ENCODE peak calls at places on chromosomes 13 and 19, in ten cellular contexts. A, W, N, D, F, U, Z, H, B and P are unnamed samples.

GRCh38 chr13:60756306-60756705 is 359.3 kb downstream of the TDRD3 start:
- DNase-seq in H (peak), U (no peak), A (no peak), Z (no peak), W (no peak), N (peak), B (no peak), D (no peak), F (no peak), P (no peak)

GRCh38 chr13:35826626-35827254 is 304.4 kb downstream of the DCLK1 start:
- DNase-seq in U (no peak), D (peak), F (no peak), A (peak), B (no peak), Z (no peak), H (peak), N (no peak), W (no peak), P (peak)

GRCh38 chr19:6362024-6362344 is 653 bp downstream of the CLPP start:
- DNase-seq in B (no peak), H (no peak), U (no peak), F (peak), D (no peak), Z (no peak), N (no peak), W (no peak), A (no peak), P (no peak)

GRCh38 chr13:52319876-52320275 is 86.1 kb downstream of the THSD1 start:
- DNase-seq in D (no peak), H (no peak), U (no peak), N (no peak), B (no peak), A (no peak), W (no peak), F (no peak), Z (no peak), P (no peak)

GRCh38 chr19:58067240-58067912 is 8.3 kb downstream of the ZNF135 start:
- DNase-seq in B (no peak), H (no peak), Z (no peak), U (no peak), D (no peak), N (no peak), F (no peak), A (no peak), W (no peak), P (no peak)

GRCh38 chr19:39314016-39314728 is 6.5 kb downstream of the LRFN1 start:
- DNase-seq in H (no peak), F (no peak), N (no peak), D (no peak), U (no peak), B (no peak), Z (peak), A (no peak), W (no peak), P (no peak)

GRCh38 chr13:72198042-72198441 is 331.0 kb upstream of the DACH1 start:
- DNase-seq in F (no peak), N (no peak), Z (no peak), B (no peak), D (no peak), U (no peak), A (no peak), H (no peak), W (no peak), P (no peak)

GRCh38 chr19:35828694-35829301 is 16.2 kb upstream of the PRODH2 start:
- DNase-seq in W (peak), F (peak), N (peak), B (peak), Z (peak), D (peak), U (peak), A (no peak), H (peak), P (peak)

GRCh38 chr13:46751811-46752635 is 44.9 kb downstream of the ESD start:
- DNase-seq in H (no peak), A (no peak), Z (no peak), U (no peak), F (no peak), D (no peak), N (no peak), W (no peak), B (no peak), P (peak)

GRCh38 chr19:6092329-6093286 is 17.7 kb downstream of the RFX2 start:
- DNase-seq in D (peak), F (peak), N (peak), A (peak), Z (peak), U (peak), B (peak), H (peak), W (peak), P (no peak)

GRCh38 chr19:2443785-2444182 is 13.0 kb downstream of the LMNB2 start:
- DNase-seq in N (no peak), A (no peak), H (no peak), W (no peak), F (no peak), B (no peak), U (no peak), Z (peak), D (no peak), P (no peak)

GRCh38 chr13:43235028-43235427 is 211.6 kb downstream of the DNAJC15 start:
- DNase-seq in W (no peak), N (no peak), A (no peak), B (no peak), U (no peak), Z (no peak), F (no peak), H (no peak), D (no peak), P (no peak)

GRCh38 chr19:8392017-8392591 is 1.9 kb downstream of the RAB11B start:
- DNase-seq in F (no peak), Z (no peak), B (peak), D (no peak), U (no peak), A (no peak), N (peak), W (no peak), H (peak), P (no peak)

GRCh38 chr19:48681127-48681470 is 8.3 kb upstream of the NTN5 start:
- DNase-seq in Z (no peak), U (no peak), H (peak), B (no peak), D (no peak), N (no peak), F (no peak), A (no peak), W (no peak), P (no peak)

GRCh38 chr13:110328509-110328908 is 21.4 kb downstream of the COL4A2 start:
- DNase-seq in D (no peak), W (no peak), A (no peak), F (no peak), N (no peak), U (no peak), Z (no peak), B (no peak), H (no peak), P (no peak)

GRCh38 chr13:109729031-109729870 is 57.1 kb downstream of the IRS2 start:
- DNase-seq in F (no peak), D (no peak), H (no peak), N (no peak), Z (no peak), W (no peak), U (no peak), B (no peak), A (no peak), P (no peak)

GRCh38 chr19:29285878-29286277 is 72.9 kb upstream of the UQCRFS1 start:
- DNase-seq in H (no peak), D (peak), W (no peak), B (no peak), U (no peak), F (no peak), Z (no peak), N (no peak), A (no peak), P (no peak)

GRCh38 chr13:37383066-37383465 is 215.5 kb downstream of the POSTN start:
- DNase-seq in D (no peak), U (no peak), N (no peak), Z (no peak), B (no peak), A (no peak), W (no peak), H (no peak), F (no peak), P (no peak)

GRCh38 chr13:43388282-43389034 is 365.1 kb downstream of the DNAJC15 start:
- DNase-seq in U (no peak), D (no peak), W (no peak), Z (no peak), F (no peak), N (no peak), H (no peak), B (no peak), A (peak), P (no peak)

GRCh38 chr13:104491951-104492350 is 1425.7 kb upstream of the SLC10A2 start:
- DNase-seq in B (no peak), H (no peak), D (no peak), N (no peak), F (no peak), Z (no peak), W (no peak), U (no peak), A (no peak), P (no peak)

GRCh38 chr13:47723898-47724297 is 277.2 kb downstream of the SUCLA2 start:
- DNase-seq in D (no peak), W (no peak), B (no peak), N (no peak), A (no peak), H (no peak), F (no peak), Z (no peak), U (no peak), P (no peak)

GRCh38 chr13:25018729-25019115 is 77.2 kb upstream of the PABPC3 start:
- DNase-seq in U (no peak), H (peak), F (no peak), D (peak), W (no peak), N (no peak), Z (no peak), B (no peak), A (no peak), P (peak)

GRCh38 chr13:53341144-53341510 is 312.5 kb downstream of the OLFM4 start:
- DNase-seq in F (no peak), N (no peak), H (no peak), U (no peak), W (no peak), B (no peak), Z (no peak), D (no peak), A (no peak), P (no peak)

DNA sequence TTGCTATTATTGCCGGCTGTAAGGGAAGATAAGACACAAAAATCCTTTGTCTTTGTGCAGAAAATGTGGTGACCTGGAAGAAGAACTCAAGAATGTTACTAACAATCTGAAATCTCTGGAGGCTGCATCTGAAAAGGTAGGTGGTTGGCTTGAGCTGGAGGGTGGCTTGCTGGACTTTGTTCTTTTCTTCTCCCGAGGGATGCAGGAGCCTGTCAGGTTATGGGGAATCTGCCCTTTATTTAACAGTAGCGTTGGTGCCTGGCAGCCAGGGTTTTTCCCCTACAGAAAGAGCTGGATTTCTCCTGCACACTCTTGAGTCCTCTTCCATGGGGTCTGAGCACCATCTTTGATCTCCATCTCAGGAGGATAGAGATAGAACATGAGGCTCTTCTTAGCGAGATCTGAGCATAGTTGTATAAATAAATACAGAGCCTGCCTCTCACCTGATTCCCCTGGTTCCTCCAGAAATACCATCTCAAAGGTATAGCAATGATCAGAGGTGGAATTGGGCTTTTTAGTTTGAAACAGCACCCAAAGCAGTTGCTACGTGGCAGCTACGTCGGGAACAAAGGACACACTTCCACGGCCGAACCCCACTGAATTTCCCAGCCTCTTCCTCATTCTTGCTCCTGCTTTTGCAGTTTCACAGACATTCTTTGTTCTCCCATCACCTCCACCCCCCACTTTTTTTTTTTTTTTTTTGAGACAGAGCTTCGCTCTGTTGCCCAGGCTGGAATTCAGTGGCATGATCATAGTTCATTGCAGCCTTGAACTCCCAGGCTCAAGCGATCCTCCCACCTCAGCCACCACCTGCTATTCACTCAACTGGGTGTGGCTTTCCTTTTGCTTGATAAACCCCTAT is 12.9 kb downstream of the TPM4 start:
- DNase-seq in B (no peak), W (no peak), F (no peak), U (no peak), H (peak), D (peak), N (no peak), Z (no peak), A (no peak), P (no peak)
- TF ChIP-seq POLR2A in B (no peak), W (no peak), F (no peak), U (no peak), H (no peak), D (no peak), N (no peak), Z (no peak), A (no peak), P (peak)

GRCh38 chr19:18435185-18435841 is 2.6 kb downstream of the ISYNA1 start:
- DNase-seq in B (no peak), A (no peak), U (no peak), D (no peak), H (no peak), W (no peak), F (peak), Z (no peak), N (no peak), P (no peak)

GRCh38 chr19:18434411-18435184 is 3.3 kb downstream of the ISYNA1 start:
- DNase-seq in B (no peak), D (no peak), A (no peak), Z (no peak), W (no peak), N (no peak), F (peak), H (no peak), U (no peak), P (no peak)

GRCh38 chr19:18433039-18433691 is 4.8 kb downstream of the ISYNA1 start:
- DNase-seq in B (no peak), D (no peak), H (no peak), W (no peak), Z (no peak), U (no peak), N (no peak), F (peak), A (no peak), P (no peak)

GRCh38 chr19:18432275-18433038 is 5.5 kb downstream of the ISYNA1 start:
- DNase-seq in Z (no peak), F (peak), U (no peak), D (no peak), W (no peak), N (no peak), A (no peak), B (no peak), H (no peak), P (no peak)

GRCh38 chr19:18433735-18434398 is 4.1 kb downstream of the ISYNA1 start:
- DNase-seq in F (peak), A (no peak), H (no peak), N (no peak), B (no peak), Z (no peak), D (no peak), W (no peak), U (no peak), P (no peak)
- TF ChIP-seq POLR2A in F (no peak), A (no peak), H (no peak), N (no peak), B (no peak), Z (no peak), D (no peak), W (no peak), U (no peak), P (no peak)

GRCh38 chr19:40690050-40690698 is at the start of gene NUMBL:
- DNase-seq in A (no peak), H (no peak), Z (no peak), D (no peak), W (no peak), U (no peak), N (no peak), B (no peak), F (peak), P (no peak)
- TF ChIP-seq POLR2A in A (no peak), H (peak), Z (peak), D (peak), W (peak), U (no peak), N (peak), B (peak), F (peak), P (no peak)

GRCh38 chr19:37906868-37907734 is at the start of gene SIPA1L3:
- DNase-seq in U (peak), Z (peak), H (peak), A (peak), B (peak), D (peak), N (peak), F (peak), W (peak), P (peak)
- TF ChIP-seq POLR2A in U (no peak), Z (peak), H (no peak), A (peak), B (peak), D (peak), N (peak), F (peak), W (no peak), P (no peak)

DNA sequence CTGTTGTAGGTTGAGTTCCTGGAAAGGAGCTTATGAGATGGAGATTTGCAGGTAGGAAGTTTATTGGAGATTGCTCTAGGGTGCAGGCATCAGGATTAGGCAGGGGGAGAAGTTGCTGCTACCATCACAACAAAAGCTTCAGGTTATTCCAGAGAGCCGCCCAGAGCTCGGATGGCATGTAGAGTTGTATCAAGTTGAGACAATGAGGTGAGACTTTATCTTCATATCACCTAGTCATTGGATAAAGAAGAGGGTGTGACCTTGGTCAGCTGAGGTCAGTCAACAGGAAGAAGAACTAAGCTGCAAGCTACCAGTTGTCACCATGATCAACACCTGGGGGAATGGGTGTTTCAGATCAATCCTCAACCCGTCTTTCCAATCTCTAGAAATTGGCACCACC is 342.0 kb downstream of the RFC3 start:
- DNase-seq in N (no peak), Z (no peak), A (no peak), U (no peak), H (no peak), F (no peak), W (no peak), D (no peak), B (no peak), P (no peak)
- TF ChIP-seq POLR2A in N (no peak), Z (no peak), A (no peak), U (no peak), H (no peak), F (no peak), W (no peak), D (no peak), B (no peak), P (no peak)

GRCh38 chr19:10290876-10291553 is 1.3 kb downstream of the ICAM5 start:
- DNase-seq in D (peak), A (peak), F (peak), W (no peak), B (no peak), U (no peak), N (no peak), Z (peak), H (peak), P (peak)
- TF ChIP-seq POLR2A in D (no peak), A (no peak), F (no peak), W (no peak), B (peak), U (no peak), N (no peak), Z (no peak), H (no peak), P (peak)

GRCh38 chr19:44005968-44006367 is 3.2 kb downstream of the ZNF230 start:
- DNase-seq in B (no peak), F (no peak), A (no peak), D (no peak), N (no peak), Z (no peak), H (no peak), U (no peak), W (no peak), P (no peak)

GRCh38 chr19:44007473-44007872 is 4.7 kb downstream of the ZNF230 start:
- DNase-seq in F (no peak), H (no peak), A (no peak), W (no peak), U (no peak), D (no peak), B (no peak), Z (no peak), N (no peak), P (no peak)

GRCh38 chr19:44002212-44002565 is 568 bp upstream of the ZNF230 start:
- DNase-seq in U (no peak), N (no peak), Z (no peak), F (no peak), W (no peak), H (no peak), D (no peak), B (no peak), A (no peak), P (no peak)

GRCh38 chr19:44003461-44004134 is 841 bp downstream of the ZNF230 start:
- DNase-seq in Z (no peak), A (no peak), H (peak), F (no peak), W (no peak), U (no peak), B (no peak), N (peak), D (no peak), P (peak)

GRCh38 chr19:44002566-44003460 is at the start of gene ZNF230:
- DNase-seq in F (peak), U (peak), W (peak), N (peak), B (peak), D (peak), H (peak), A (peak), Z (peak), P (peak)
- TF ChIP-seq POLR2A in F (no peak), U (no peak), W (no peak), N (peak), B (peak), D (peak), H (no peak), A (no peak), Z (peak), P (peak)

GRCh38 chr19:3687774-3688706 is 12.2 kb downstream of the PIP5K1C start:
- DNase-seq in D (no peak), H (no peak), A (no peak), F (peak), W (no peak), U (no peak), B (peak), Z (no peak), N (no peak), P (no peak)
- TF ChIP-seq POLR2A in D (no peak), H (no peak), A (no peak), F (no peak), W (no peak), U (no peak), B (no peak), Z (no peak), N (no peak), P (no peak)

GRCh38 chr13:39641645-39642044 is 13.8 kb upstream of the COG6 start:
- DNase-seq in H (no peak), D (no peak), A (no peak), W (no peak), N (no peak), B (no peak), F (no peak), Z (no peak), U (no peak), P (no peak)

GRCh38 chr13:39634956-39635355 is 20.5 kb upstream of the COG6 start:
- DNase-seq in A (no peak), Z (no peak), U (no peak), F (no peak), D (no peak), B (no peak), H (no peak), N (no peak), W (no peak), P (no peak)

GRCh38 chr13:39635564-39635963 is 19.9 kb upstream of the COG6 start:
- DNase-seq in H (no peak), U (no peak), B (no peak), Z (no peak), F (no peak), W (no peak), N (no peak), A (no peak), D (no peak), P (no peak)

GRCh38 chr13:39632994-39633393 is 22.5 kb upstream of the COG6 start:
- DNase-seq in B (no peak), D (no peak), A (no peak), W (no peak), N (no peak), H (no peak), F (no peak), U (no peak), Z (no peak), P (no peak)

GRCh38 chr13:39637890-39638289 is 17.6 kb upstream of the COG6 start:
- DNase-seq in B (no peak), W (no peak), D (no peak), F (no peak), N (no peak), Z (no peak), H (no peak), U (no peak), A (no peak), P (no peak)
- TF ChIP-seq POLR2A in B (no peak), W (no peak), D (no peak), F (no peak), N (no peak), Z (no peak), H (no peak), U (no peak), A (no peak), P (no peak)

GRCh38 chr19:798415-799075 is 1.3 kb downstream of the PTBP1 start:
- DNase-seq in H (no peak), W (no peak), F (no peak), U (no peak), B (peak), N (no peak), A (no peak), D (no peak), Z (peak), P (peak)
- TF ChIP-seq POLR2A in H (no peak), W (no peak), F (no peak), U (no peak), B (peak), N (no peak), A (no peak), D (no peak), Z (no peak), P (no peak)